ENCODE peak calls at places on chromosomes 7 and 10, in seven cellular contexts. One of them, this sample, is unnamed.

GRCh38 chr7:47227762-47228177 is 354.1 kb downstream of the TNS3 start:
- DNase-seq in HS-27A: peak
- DNase-seq in GM03348: peak
- DNase-seq in left ventricle myocardium inferior: no peak
- DNase-seq in choroid plexus epithelial cell: peak
- DNase-seq in CD8-positive, alpha-beta memory T cell: no peak
- DNase-seq in NCI-H1105: no peak
- DNase-seq in this sample: peak

GRCh38 chr7:127064-127598 is 65.2 kb upstream of the FAM20C start:
- DNase-seq in choroid plexus epithelial cell: no peak
- DNase-seq in GM03348: no peak
- DNase-seq in NCI-H1105: no peak
- DNase-seq in left ventricle myocardium inferior: no peak
- DNase-seq in CD8-positive, alpha-beta memory T cell: no peak
- DNase-seq in HS-27A: no peak
- DNase-seq in this sample: no peak

GRCh38 chr7:34133356-34133982 is 228.1 kb downstream of the BMPER start:
- DNase-seq in HS-27A: no peak
- DNase-seq in choroid plexus epithelial cell: peak
- DNase-seq in NCI-H1105: no peak
- DNase-seq in CD8-positive, alpha-beta memory T cell: no peak
- DNase-seq in GM03348: peak
- DNase-seq in left ventricle myocardium inferior: no peak
- DNase-seq in this sample: no peak

GRCh38 chr7:40003586-40003985 is 53.5 kb downstream of the CDK13 start:
- DNase-seq in CD8-positive, alpha-beta memory T cell: no peak
- DNase-seq in HS-27A: no peak
- DNase-seq in GM03348: no peak
- DNase-seq in choroid plexus epithelial cell: no peak
- DNase-seq in left ventricle myocardium inferior: no peak
- DNase-seq in NCI-H1105: no peak
- DNase-seq in this sample: no peak

GRCh38 chr10:34581871-34582532 is 233.1 kb downstream of the PARD3 start:
- DNase-seq in left ventricle myocardium inferior: no peak
- DNase-seq in HS-27A: no peak
- DNase-seq in CD8-positive, alpha-beta memory T cell: no peak
- DNase-seq in choroid plexus epithelial cell: peak
- DNase-seq in NCI-H1105: no peak
- DNase-seq in GM03348: peak
- DNase-seq in this sample: no peak

GRCh38 chr7:118245267-118246040 is 20.9 kb downstream of the ANKRD7 start:
- DNase-seq in choroid plexus epithelial cell: peak
- DNase-seq in CD8-positive, alpha-beta memory T cell: no peak
- DNase-seq in NCI-H1105: no peak
- DNase-seq in GM03348: no peak
- DNase-seq in HS-27A: no peak
- DNase-seq in left ventricle myocardium inferior: no peak
- DNase-seq in this sample: no peak

GRCh38 chr7:30412810-30413504 is 65.6 kb downstream of the NOD1 start:
- DNase-seq in NCI-H1105: peak
- DNase-seq in left ventricle myocardium inferior: no peak
- DNase-seq in HS-27A: peak
- DNase-seq in choroid plexus epithelial cell: peak
- DNase-seq in CD8-positive, alpha-beta memory T cell: no peak
- DNase-seq in GM03348: peak
- DNase-seq in this sample: no peak

GRCh38 chr7:107951172-107951787 is 51.7 kb downstream of the LAMB1 start:
- DNase-seq in left ventricle myocardium inferior: no peak
- DNase-seq in GM03348: no peak
- DNase-seq in HS-27A: no peak
- DNase-seq in choroid plexus epithelial cell: no peak
- DNase-seq in CD8-positive, alpha-beta memory T cell: no peak
- DNase-seq in NCI-H1105: no peak
- DNase-seq in this sample: no peak

GRCh38 chr7:135758531-135758932 is 9.9 kb upstream of the FAM180A start:
- DNase-seq in CD8-positive, alpha-beta memory T cell: no peak
- DNase-seq in HS-27A: no peak
- DNase-seq in left ventricle myocardium inferior: peak
- DNase-seq in GM03348: peak
- DNase-seq in NCI-H1105: no peak
- DNase-seq in choroid plexus epithelial cell: peak
- DNase-seq in this sample: no peak

GRCh38 chr10:11595395-11595692 is 16.1 kb downstream of the USP6NL start:
- DNase-seq in HS-27A: no peak
- DNase-seq in GM03348: peak
- DNase-seq in CD8-positive, alpha-beta memory T cell: no peak
- DNase-seq in choroid plexus epithelial cell: peak
- DNase-seq in NCI-H1105: no peak
- DNase-seq in left ventricle myocardium inferior: no peak
- DNase-seq in this sample: no peak

GRCh38 chr7:29337628-29338116 is 143.1 kb downstream of the CHN2 start:
- DNase-seq in left ventricle myocardium inferior: no peak
- DNase-seq in CD8-positive, alpha-beta memory T cell: peak
- DNase-seq in NCI-H1105: no peak
- DNase-seq in choroid plexus epithelial cell: peak
- DNase-seq in HS-27A: no peak
- DNase-seq in GM03348: no peak
- DNase-seq in this sample: no peak

This sample was measured in left colon.